ENCODE peak calls at places on chromosomes 7 and 10, in six cellular contexts. D is GM12892, I is K562, C is HepG2, E is GM12878, Z is H1. P is an unnamed sample.

GRCh38 chr10:71323407-71323806 is 4.3 kb downstream of the SLC29A3 start:
- DNase-seq in D (no peak), Z (no peak), I (peak; percentile 61), C (peak; percentile 35), E (no peak), P (no peak)

GRCh38 chr7:56105508-56105907 is 768 bp downstream of the CHCHD2 start:
- DNase-seq in E (no peak), I (no peak), D (no peak), C (peak; percentile 73), Z (no peak), P (no peak)

GRCh38 chr10:73892314-73893080 is 18.1 kb upstream of the CAMK2G start:
- DNase-seq in C (no peak), D (no peak), E (no peak), I (no peak), Z (no peak), P (no peak)

GRCh38 chr10:7486533-7486932 is 75.7 kb upstream of the SFMBT2 start:
- DNase-seq in D (no peak), E (no peak), I (no peak), C (no peak), Z (no peak), P (no peak)

GRCh38 chr10:125095228-125095627 is 65.1 kb downstream of the CTBP2 start:
- DNase-seq in Z (no peak), C (no peak), I (no peak), E (no peak), D (no peak), P (no peak)

GRCh38 chr7:29274156-29275017 is 79.8 kb downstream of the CHN2 start:
- DNase-seq in D (no peak), E (no peak), C (no peak), Z (no peak), I (no peak), P (no peak)

GRCh38 chr7:16430133-16430532 is 8.8 kb upstream of the CRPPA start:
- DNase-seq in D (no peak), I (no peak), Z (no peak), C (no peak), E (no peak), P (no peak)

GRCh38 chr7:47354831-47355541 is 226.9 kb downstream of the TNS3 start:
- DNase-seq in Z (no peak), E (no peak), C (no peak), I (peak; percentile 55), D (no peak), P (no peak)

GRCh38 chr7:143205560-143206293 is 16.1 kb upstream of the TAS2R40 start:
- DNase-seq in I (no peak), Z (no peak), C (no peak), E (peak; percentile 47), D (no peak), P (peak; percentile 28)

GRCh38 chr10:44383749-44384600 is 922 bp downstream of the CXCL12 start:
- DNase-seq in Z (no peak), C (no peak), D (no peak), E (no peak), I (no peak), P (no peak)

GRCh38 chr7:50069613-50070012 is 23.4 kb downstream of the ZPBP start:
- DNase-seq in D (no peak), I (no peak), E (peak; percentile 21), Z (no peak), C (peak; percentile 12), P (no peak)

GRCh38 chr10:11884706-11885423 is 61.7 kb downstream of the PROSER2 start:
- DNase-seq in D (no peak), E (no peak), Z (no peak), I (peak; percentile 43), C (no peak), P (no peak)

GRCh38 chr7:76377186-76377918 is 18.6 kb upstream of the YWHAG start:
- DNase-seq in D (no peak), I (no peak), Z (no peak), E (no peak), C (peak; percentile 67), P (no peak)

GRCh38 chr7:76371396-76371795 is 12.6 kb upstream of the YWHAG start:
- DNase-seq in I (no peak), E (no peak), D (no peak), Z (no peak), C (no peak), P (no peak)

GRCh38 chr7:76375251-76375650 is 16.5 kb upstream of the YWHAG start:
- DNase-seq in D (no peak), E (no peak), I (no peak), Z (no peak), C (no peak), P (no peak)

GRCh38 chr7:76369011-76369410 is 10.2 kb upstream of the YWHAG start:
- DNase-seq in E (no peak), D (no peak), Z (no peak), I (no peak), C (no peak), P (no peak)

GRCh38 chr7:76372984-76373833 is 14.4 kb upstream of the YWHAG start:
- DNase-seq in D (no peak), E (no peak), I (peak; percentile 85), Z (no peak), C (no peak), P (no peak)
- TF ChIP-seq TAF1 in D (no peak), E (no peak), I (peak; percentile 72), Z (no peak), C (no peak), P (no peak)

DNA sequence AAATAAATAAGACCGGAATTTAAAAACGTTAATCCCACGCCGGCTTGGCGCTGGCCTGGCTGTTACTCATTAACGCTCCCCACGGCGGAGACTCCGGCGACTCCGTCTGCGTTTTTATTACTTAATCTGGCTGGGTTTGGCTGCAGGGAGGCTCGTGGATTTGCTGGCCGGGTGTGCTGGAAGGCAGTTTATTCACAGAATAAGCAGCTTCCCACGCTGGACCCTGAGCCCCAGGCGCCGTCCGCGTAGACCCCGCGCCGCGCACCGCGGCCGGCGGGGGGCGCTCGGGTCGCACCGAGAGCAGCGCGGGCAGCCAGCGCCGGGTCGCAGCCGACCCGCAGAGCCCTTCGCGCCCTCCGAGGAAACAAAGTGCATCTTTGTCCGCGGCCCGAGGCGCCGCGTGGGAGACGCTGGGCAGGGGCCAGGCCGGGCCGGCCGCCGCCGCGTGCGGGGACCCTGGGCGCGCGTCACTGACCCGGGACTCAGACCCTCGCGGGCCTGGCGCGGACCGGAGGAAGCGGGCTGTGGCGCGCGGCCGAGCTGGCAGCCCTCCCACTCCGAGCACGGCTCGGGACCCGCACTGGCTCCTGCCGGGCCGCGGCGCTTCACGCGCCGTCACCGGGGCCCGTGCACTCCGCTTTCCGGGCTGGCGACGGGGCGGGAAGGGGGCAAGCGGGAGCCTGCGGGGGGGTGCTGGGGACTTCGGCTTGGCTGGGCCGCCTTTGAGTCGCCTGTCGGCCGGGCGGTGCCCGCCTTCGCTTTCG is 586 bp upstream of the GRK5 start:
- DNase-seq in C (no peak), D (peak; percentile 72), E (no peak), Z (no peak), I (peak; percentile 74), P (peak; percentile 68)
- TF ChIP-seq POLR2A in C (peak; percentile 73), D (no peak), E (no peak), Z (peak; percentile 72), I (no peak), P (no peak)

GRCh38 chr7:95420996-95421846 is 13.6 kb downstream of the PON2 start:
- DNase-seq in I (no peak), D (no peak), C (no peak), E (no peak), Z (no peak), P (no peak)
- TF ChIP-seq TAF1 in I (no peak), D (no peak), C (no peak), E (no peak), Z (no peak), P (no peak)

DNA sequence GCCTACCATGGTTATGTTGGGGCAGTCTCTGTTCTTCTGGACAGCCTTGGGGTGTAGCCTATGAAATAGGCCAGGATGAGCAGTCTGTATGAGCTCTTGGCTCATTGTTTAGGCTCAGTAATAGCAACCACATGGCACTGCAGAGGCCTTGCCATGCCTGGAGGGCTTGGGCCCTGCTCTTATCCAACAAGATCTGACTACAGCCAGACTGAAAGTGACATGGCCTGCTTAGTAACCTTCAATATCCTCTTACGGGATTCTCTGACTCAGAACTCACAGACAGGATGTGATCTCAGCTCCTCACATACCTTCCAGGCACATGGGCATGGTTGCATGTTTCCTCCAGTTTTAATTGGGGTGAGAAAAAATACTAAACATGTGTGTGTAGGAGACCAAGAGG is 289.3 kb downstream of the PTEN start:
- DNase-seq in C (no peak), Z (no peak), D (peak; percentile 13), I (no peak), E (peak; percentile 40), P (peak; percentile 17)
- TF ChIP-seq POLR2A in C (no peak), Z (no peak), D (peak; percentile 68), I (no peak), E (peak; percentile 52), P (peak; percentile 45)

GRCh38 chr10:43067391-43068135 is 9.3 kb upstream of the RET start:
- DNase-seq in I (no peak), D (no peak), E (no peak), C (no peak), Z (no peak), P (no peak)

GRCh38 chr10:43069597-43069996 is 7.3 kb upstream of the RET start:
- DNase-seq in C (no peak), D (no peak), E (no peak), Z (no peak), I (no peak), P (no peak)

GRCh38 chr10:43068781-43069515 is 7.9 kb upstream of the RET start:
- DNase-seq in C (no peak), E (no peak), Z (no peak), I (no peak), D (no peak), P (no peak)

GRCh38 chr10:43066481-43066880 is 10.4 kb upstream of the RET start:
- DNase-seq in I (no peak), D (no peak), Z (no peak), E (no peak), C (no peak), P (no peak)

DNA sequence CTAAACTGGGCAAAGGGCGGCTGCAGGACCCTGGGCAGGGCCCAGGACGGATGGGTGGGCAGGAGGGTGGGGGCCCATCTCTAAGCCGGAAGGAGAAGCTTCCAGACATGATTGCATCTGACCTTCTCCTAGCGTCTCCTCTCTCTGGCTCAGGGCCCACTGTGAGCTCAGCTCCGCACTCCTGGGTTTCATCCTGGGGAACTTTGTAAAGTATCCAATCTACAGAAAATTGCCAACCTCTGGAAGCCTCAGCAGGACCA is 8.8 kb upstream of the RET start:
- DNase-seq in C (no peak), D (no peak), I (no peak), E (no peak), Z (no peak), P (no peak)
- TF ChIP-seq TAF1 in C (no peak), D (no peak), I (no peak), E (no peak), Z (no peak), P (no peak)

DNA sequence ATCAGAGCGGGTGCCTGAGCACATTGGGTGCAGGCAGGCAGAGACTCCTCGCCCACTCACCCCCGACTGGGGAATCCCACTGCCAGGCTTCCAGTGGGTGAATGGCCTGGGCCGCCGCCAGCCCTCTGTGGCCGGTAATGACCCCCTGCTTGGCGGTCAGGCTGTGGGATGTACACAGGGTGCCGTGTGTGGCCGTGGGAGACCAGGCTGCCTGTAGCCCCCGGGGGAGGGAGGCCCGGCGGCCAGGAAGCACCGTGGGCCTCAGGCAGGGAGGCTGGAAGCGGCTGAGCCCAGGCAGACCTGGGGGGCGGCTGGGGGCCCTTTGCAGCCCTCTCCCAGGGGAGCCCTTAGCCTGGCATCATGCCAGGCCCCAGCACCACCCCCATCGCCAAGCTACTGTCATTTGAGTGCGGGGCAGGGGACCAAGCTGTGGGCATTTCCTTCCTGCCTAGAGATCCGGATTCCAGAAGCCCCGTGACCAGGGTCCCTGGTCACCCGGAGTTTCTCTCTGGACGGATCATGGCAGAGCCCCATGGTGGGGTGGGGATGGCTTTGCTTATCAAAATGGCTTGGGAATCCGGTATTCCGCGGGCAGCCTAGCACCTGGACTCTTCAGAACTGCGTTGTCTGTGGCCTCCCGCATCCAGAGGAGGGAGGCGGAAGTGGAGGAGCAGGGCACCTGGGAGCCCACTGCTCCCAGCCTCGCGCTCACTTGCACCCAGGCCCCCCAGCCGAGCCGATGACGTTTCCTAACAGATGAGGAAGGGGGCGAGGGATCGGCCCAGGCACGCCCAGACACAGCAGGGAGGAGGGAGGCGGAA is 1.1 kb downstream of the TTYH3 start:
- DNase-seq in C (no peak), E (no peak), D (peak; percentile 48), I (no peak), Z (no peak), P (no peak)
- TF ChIP-seq POLR2A in C (no peak), E (no peak), D (no peak), I (no peak), Z (no peak), P (no peak)

P was measured in GM12891.